ENCODE peak calls at places on chromosome 10, in ten cellular contexts. A is activated CD8-positive, alpha-beta memory T cell treated with anti-CD3 and anti-CD28 coated beads for 1 hour; X is central memory CD4-positive, alpha-beta T cell; Z is AG09309; M is CD4-positive, CD25-positive, alpha-beta regulatory T cell; U is DND-41; L is CD8-positive, alpha-beta memory T cell; D is activated CD4-positive, CD25-positive, alpha-beta regulatory T cell; C is head of caudate nucleus; K is mucosa of gallbladder. W is an unnamed sample.

GRCh38 chr10:57579926-57580325 is 687.8 kb downstream of the IPMK start:
- DNase-seq in A (no peak), X (no peak), Z (no peak), M (no peak), U (no peak), L (no peak), D (no peak), C (no peak), K (no peak), W (peak)

GRCh38 chr10:70765794-70766594 is 19.2 kb downstream of the TBATA start:
- DNase-seq in A (no peak), X (no peak), Z (no peak), M (no peak), U (no peak), L (no peak), D (no peak), C (peak), K (no peak), W (no peak)

GRCh38 chr10:29113251-29113945 is 175.5 kb upstream of the LYZL1 start:
- DNase-seq in A (no peak), X (no peak), Z (no peak), M (no peak), U (no peak), L (no peak), D (no peak), C (no peak), K (no peak), W (no peak)

GRCh38 chr10:125235093-125236069 is 75.0 kb upstream of the CTBP2 start:
- DNase-seq in A (no peak), X (no peak), Z (no peak), M (no peak), U (no peak), L (no peak), D (no peak), C (no peak), K (no peak), W (no peak)

GRCh38 chr10:86793696-86794095 is 37.3 kb downstream of the BMPR1A start:
- DNase-seq in A (no peak), X (no peak), Z (no peak), M (no peak), U (no peak), L (no peak), D (no peak), C (no peak), K (no peak), W (no peak)

GRCh38 chr10:47423476-47423875 is 39.4 kb upstream of the ZNF488 start:
- DNase-seq in A (no peak), X (no peak), Z (no peak), M (no peak), U (no peak), L (no peak), D (no peak), C (no peak), K (no peak), W (no peak)

GRCh38 chr10:132518572-132519381 is 18.8 kb upstream of the INPP5A start:
- DNase-seq in A (no peak), X (no peak), Z (no peak), M (no peak), U (no peak), L (no peak), D (no peak), C (no peak), K (peak), W (peak)

GRCh38 chr10:124678566-124679240 is 65.5 kb downstream of the FAM53B start:
- DNase-seq in A (no peak), X (peak), Z (no peak), M (peak), U (peak), L (peak), D (peak), C (no peak), K (no peak), W (no peak)

GRCh38 chr10:100101526-100102076 is 19.9 kb upstream of the CPN1 start:
- DNase-seq in A (no peak), X (no peak), Z (no peak), M (no peak), U (no peak), L (no peak), D (no peak), C (no peak), K (peak), W (peak)

GRCh38 chr10:30637881-30638467 is 8.4 kb upstream of the LYZL2 start:
- DNase-seq in A (no peak), X (no peak), Z (peak), M (peak), U (no peak), L (no peak), D (no peak), C (no peak), K (no peak), W (no peak)

GRCh38 chr10:25675204-25675603 is 258.8 kb upstream of the MYO3A start:
- DNase-seq in A (no peak), X (no peak), Z (no peak), M (no peak), U (no peak), L (no peak), D (no peak), C (peak), K (no peak), W (no peak)

GRCh38 chr10:86945361-86946214 is 11.8 kb downstream of the MMRN2 start:
- DNase-seq in A (no peak), X (no peak), Z (no peak), M (no peak), U (peak), L (no peak), D (no peak), C (no peak), K (no peak), W (peak)

GRCh38 chr10:47045331-47045861 is 134.2 kb downstream of the PTPN20 start:
- DNase-seq in A (no peak), X (no peak), Z (no peak), M (no peak), U (no peak), L (no peak), D (no peak), C (no peak), K (no peak), W (no peak)

GRCh38 chr10:124194199-124194824 is 100.9 kb upstream of the CHST15 start:
- DNase-seq in A (no peak), X (no peak), Z (no peak), M (no peak), U (no peak), L (no peak), D (no peak), C (no peak), K (no peak), W (no peak)

GRCh38 chr10:5094265-5095205 is at the start of gene AKR1C3:
- DNase-seq in A (no peak), X (peak), Z (peak), M (peak), U (no peak), L (peak), D (no peak), C (no peak), K (peak), W (no peak)

GRCh38 chr10:120861200-120861599 is 10.0 kb downstream of the WDR11 start:
- DNase-seq in A (no peak), X (no peak), Z (no peak), M (no peak), U (no peak), L (no peak), D (no peak), C (no peak), K (no peak), W (no peak)

GRCh38 chr10:111481271-111482073 is 404.6 kb downstream of the ADRA2A start:
- DNase-seq in A (no peak), X (no peak), Z (no peak), M (no peak), U (peak), L (no peak), D (no peak), C (no peak), K (no peak), W (no peak)

GRCh38 chr10:29681700-29682444 is 47.1 kb upstream of the SVIL start:
- DNase-seq in A (no peak), X (peak), Z (no peak), M (peak), U (peak), L (peak), D (peak), C (no peak), K (no peak), W (no peak)

GRCh38 chr10:90675621-90676020 is 182.2 kb downstream of the HTR7 start:
- DNase-seq in A (no peak), X (no peak), Z (peak), M (no peak), U (no peak), L (no peak), D (no peak), C (no peak), K (no peak), W (no peak)

GRCh38 chr10:103929396-103929921 is 11.5 kb upstream of the STN1 start:
- DNase-seq in A (no peak), X (no peak), Z (no peak), M (no peak), U (no peak), L (no peak), D (no peak), C (no peak), K (no peak), W (peak)

GRCh38 chr10:86966008-86966654 is 2.2 kb upstream of the ADIRF start:
- DNase-seq in A (no peak), X (no peak), Z (no peak), M (peak), U (no peak), L (no peak), D (no peak), C (no peak), K (peak), W (no peak)

GRCh38 chr10:49398000-49398861 is 2.3 kb upstream of the DRGX start:
- DNase-seq in A (no peak), X (peak), Z (no peak), M (peak), U (no peak), L (peak), D (peak), C (peak), K (peak), W (no peak)

GRCh38 chr10:86334515-86335085 is 32.0 kb downstream of the GRID1 start:
- DNase-seq in A (no peak), X (no peak), Z (no peak), M (no peak), U (no peak), L (no peak), D (no peak), C (no peak), K (no peak), W (peak)

GRCh38 chr10:113278664-113279063 is 274.2 kb upstream of the HABP2 start:
- DNase-seq in A (no peak), X (no peak), Z (no peak), M (no peak), U (no peak), L (no peak), D (no peak), C (no peak), K (no peak), W (no peak)

GRCh38 chr10:104614245-104614831 is 26.8 kb upstream of the SORCS3 start:
- DNase-seq in A (no peak), X (no peak), Z (no peak), M (peak), U (peak), L (no peak), D (no peak), C (no peak), K (no peak), W (peak)

GRCh38 chr10:32938554-32939061 is 19.4 kb downstream of the ITGB1 start:
- DNase-seq in A (no peak), X (no peak), Z (no peak), M (no peak), U (no peak), L (no peak), D (no peak), C (peak), K (no peak), W (no peak)

GRCh38 chr10:112282086-112282485 is 1.1 kb upstream of the TECTB start:
- DNase-seq in A (no peak), X (no peak), Z (no peak), M (no peak), U (no peak), L (no peak), D (no peak), C (no peak), K (no peak), W (no peak)

GRCh38 chr10:78656815-78657621 is 411.7 kb upstream of the ZMIZ1 start:
- DNase-seq in A (no peak), X (no peak), Z (no peak), M (no peak), U (no peak), L (no peak), D (no peak), C (peak), K (no peak), W (no peak)

W was measured in WERI-Rb-1.